ENCODE peak calls at places on chromosome 9, in six cellular contexts. P is HEK293T, F is posterior cingulate gyrus, G is MM.1S, U is cerebellar cortex, M is left lobe of liver. W is an unnamed sample.

GRCh38 chr9:131676431-131676972 is 63.4 kb downstream of the RAPGEF1 start:
- DNase-seq in F (no peak), U (peak), M (no peak), G (peak), P (no peak), W (no peak)

GRCh38 chr9:94740191-94740874 is 13.8 kb downstream of the AOPEP start:
- DNase-seq in P (no peak), G (no peak), F (no peak), U (no peak), M (no peak), W (no peak)

GRCh38 chr9:95793924-95794828 is 81.3 kb upstream of the ERCC6L2 start:
- DNase-seq in M (no peak), P (no peak), U (no peak), G (no peak), F (no peak), W (no peak)

GRCh38 chr9:129750010-129750409 is 2.8 kb downstream of the PTGES start:
- DNase-seq in F (no peak), U (no peak), G (no peak), M (no peak), P (no peak), W (no peak)

GRCh38 chr9:82456621-82457020 is 468.0 kb downstream of the SPATA31D1 start:
- DNase-seq in U (no peak), P (no peak), M (no peak), G (no peak), F (no peak), W (no peak)

GRCh38 chr9:116151966-116152381 is 1.6 kb upstream of the PAPPA start:
- DNase-seq in F (no peak), M (no peak), U (no peak), P (no peak), G (no peak), W (no peak)

GRCh38 chr9:92762196-92762595 is 2.4 kb downstream of the BICD2 start:
- DNase-seq in F (no peak), P (no peak), G (peak), U (no peak), M (peak), W (no peak)

GRCh38 chr9:96367943-96368342 is 15.6 kb downstream of the SLC35D2 start:
- DNase-seq in M (no peak), F (no peak), P (no peak), U (no peak), G (no peak), W (no peak)

GRCh38 chr9:132485454-132485853 is 75.4 kb downstream of the CFAP77 start:
- DNase-seq in G (no peak), M (no peak), P (no peak), U (no peak), F (no peak), W (peak)

GRCh38 chr9:3401556-3401955 is 124.2 kb downstream of the RFX3 start:
- DNase-seq in G (no peak), F (no peak), U (peak), M (no peak), P (no peak), W (peak)

GRCh38 chr9:4933177-4933576 is 51.9 kb upstream of the JAK2 start:
- DNase-seq in G (no peak), M (no peak), U (no peak), P (no peak), F (peak), W (no peak)

GRCh38 chr9:6645153-6646027 is at the start of gene GLDC:
- DNase-seq in G (peak), U (peak), P (peak), M (peak), F (peak), W (no peak)

GRCh38 chr9:14924821-14925220 is 14.6 kb upstream of the FREM1 start:
- DNase-seq in P (no peak), U (no peak), F (no peak), G (no peak), M (no peak), W (no peak)

GRCh38 chr9:107137495-107138202 is 145.4 kb upstream of the RAD23B start:
- DNase-seq in G (no peak), U (peak), M (no peak), P (peak), F (no peak), W (no peak)

GRCh38 chr9:76216161-76216649 is 178.0 kb downstream of the RFK start:
- DNase-seq in P (no peak), G (no peak), F (no peak), M (no peak), U (no peak), W (no peak)

GRCh38 chr9:7332780-7333179 is 466.8 kb downstream of the DMAC1 start:
- DNase-seq in P (no peak), U (no peak), M (no peak), G (no peak), F (no peak), W (no peak)

GRCh38 chr9:134329886-134330285 is 3.6 kb downstream of the RXRA start:
- DNase-seq in P (no peak), F (no peak), G (no peak), M (peak), U (no peak), W (no peak)

GRCh38 chr9:123120953-123121352 is 87.5 kb downstream of the GPR21 start:
- DNase-seq in U (no peak), P (no peak), G (no peak), F (no peak), M (no peak), W (no peak)

GRCh38 chr9:122248448-122248865 is 16.2 kb downstream of the RBM18 start:
- DNase-seq in U (no peak), M (no peak), P (no peak), G (no peak), F (no peak), W (no peak)

GRCh38 chr9:31597977-31598376 is 786.5 kb upstream of the ACO1 start:
- DNase-seq in G (peak), M (no peak), U (no peak), F (no peak), P (no peak), W (no peak)

GRCh38 chr9:120621941-120622340 is 42.0 kb upstream of the CDK5RAP2 start:
- DNase-seq in G (no peak), F (no peak), P (no peak), U (no peak), M (no peak), W (no peak)

GRCh38 chr9:90097237-90097636 is 492.4 kb downstream of the GADD45G start:
- DNase-seq in F (no peak), M (no peak), U (no peak), G (no peak), P (no peak), W (no peak)

GRCh38 chr9:126491256-126491879 is 122.4 kb upstream of the LMX1B start:
- DNase-seq in P (peak), U (peak), M (no peak), G (peak), F (peak), W (peak)

GRCh38 chr9:131733601-131734061 is 6.2 kb downstream of the RAPGEF1 start:
- DNase-seq in U (no peak), M (no peak), G (peak), P (no peak), F (no peak), W (no peak)

GRCh38 chr9:4620046-4620765 is 41.9 kb upstream of the PLPP6 start:
- DNase-seq in F (no peak), G (no peak), M (no peak), U (no peak), P (no peak), W (no peak)

GRCh38 chr9:114387678-114388431 is at the start of gene AKNA:
- DNase-seq in G (peak), P (no peak), M (no peak), F (peak), U (no peak), W (no peak)

GRCh38 chr9:79013715-79014610 is 557.8 kb upstream of the TLE4 start:
- DNase-seq in G (no peak), F (no peak), P (no peak), M (no peak), U (no peak), W (no peak)

GRCh38 chr9:109640232-109641078 is 139.5 kb upstream of the PALM2AKAP2 start:
- DNase-seq in U (no peak), G (no peak), F (peak), P (peak), M (peak), W (peak)

GRCh38 chr9:129714393-129715051 is 38.3 kb downstream of the PTGES start:
- DNase-seq in F (peak), M (no peak), P (no peak), G (no peak), U (no peak), W (no peak)

GRCh38 chr9:75985515-75985914 is 95.0 kb downstream of the PCSK5 start:
- DNase-seq in M (no peak), U (no peak), G (no peak), F (no peak), P (no peak), W (no peak)

GRCh38 chr9:109118802-109119438 is 827 bp downstream of the TMEM245 start:
- DNase-seq in U (no peak), P (no peak), M (peak), G (no peak), F (peak), W (no peak)

GRCh38 chr9:653421-653820 is 188.1 kb upstream of the DMRT1 start:
- DNase-seq in M (no peak), F (no peak), G (peak), U (peak), P (no peak), W (no peak)

W was measured in NCI-H1105 treated with DMSO at 0.1 percent for 48 hours.